ENCODE peak calls at places on chromosomes 12 and 14, in four cellular contexts. One of them, this sample, is unnamed.

GRCh38 chr12:6613776-6614512 is 6.8 kb upstream of the CHD4 start:
- DNase-seq in fibroblast of lung: peak
- DNase-seq in K562: peak
- DNase-seq in GM23248: peak
- DNase-seq in this sample: peak

GRCh38 chr12:3962661-3963483 is 89.7 kb upstream of the PARP11 start:
- DNase-seq in fibroblast of lung: no peak
- DNase-seq in K562: no peak
- DNase-seq in GM23248: no peak
- DNase-seq in this sample: no peak

GRCh38 chr12:28331130-28331529 is 140.9 kb downstream of the CCDC91 start:
- DNase-seq in fibroblast of lung: peak
- DNase-seq in K562: no peak
- DNase-seq in GM23248: no peak
- DNase-seq in this sample: peak

GRCh38 chr12:106687652-106688051 is 86.8 kb upstream of the RIC8B start:
- DNase-seq in fibroblast of lung: no peak
- DNase-seq in K562: no peak
- DNase-seq in GM23248: no peak
- DNase-seq in this sample: no peak

GRCh38 chr14:70665448-70666363 is 24.0 kb downstream of the TTC9 start:
- DNase-seq in fibroblast of lung: no peak
- DNase-seq in K562: no peak
- DNase-seq in GM23248: peak
- DNase-seq in this sample: no peak

GRCh38 chr12:93025145-93026103 is 96.3 kb upstream of the EEA1 start:
- DNase-seq in fibroblast of lung: peak
- DNase-seq in K562: peak
- DNase-seq in GM23248: peak
- DNase-seq in this sample: peak

GRCh38 chr12:106364261-106364660 is 6.7 kb downstream of the POLR3B start:
- DNase-seq in fibroblast of lung: no peak
- DNase-seq in K562: no peak
- DNase-seq in GM23248: no peak
- DNase-seq in this sample: no peak

GRCh38 chr14:105466491-105467248 is 8.0 kb upstream of the CRIP2 start:
- DNase-seq in fibroblast of lung: no peak
- DNase-seq in K562: no peak
- DNase-seq in GM23248: no peak
- DNase-seq in this sample: no peak

GRCh38 chr12:25051171-25051570 is 102.3 kb upstream of the BCAT1 start:
- DNase-seq in fibroblast of lung: no peak
- DNase-seq in K562: no peak
- DNase-seq in GM23248: no peak
- DNase-seq in this sample: no peak
- H3K4me2 ChIP-seq in fibroblast of lung: no peak
- H3K4me2 ChIP-seq in K562: peak
- H3K4me2 ChIP-seq in GM23248: no peak
- H3K4me2 ChIP-seq in this sample: no peak

GRCh38 chr14:74241611-74242005 is 2.4 kb downstream of the VSX2 start:
- DNase-seq in fibroblast of lung: no peak
- DNase-seq in K562: no peak
- DNase-seq in GM23248: no peak
- DNase-seq in this sample: no peak

GRCh38 chr14:74238974-74239847 is at the start of gene VSX2:
- DNase-seq in fibroblast of lung: no peak
- DNase-seq in K562: no peak
- DNase-seq in GM23248: no peak
- DNase-seq in this sample: no peak

GRCh38 chr14:74240794-74241610 is 1.8 kb downstream of the VSX2 start:
- DNase-seq in fibroblast of lung: no peak
- DNase-seq in K562: no peak
- DNase-seq in GM23248: peak
- DNase-seq in this sample: no peak

GRCh38 chr14:74242055-74243042 is 3.1 kb downstream of the VSX2 start:
- DNase-seq in fibroblast of lung: no peak
- DNase-seq in K562: no peak
- DNase-seq in GM23248: no peak
- DNase-seq in this sample: no peak

DNA sequence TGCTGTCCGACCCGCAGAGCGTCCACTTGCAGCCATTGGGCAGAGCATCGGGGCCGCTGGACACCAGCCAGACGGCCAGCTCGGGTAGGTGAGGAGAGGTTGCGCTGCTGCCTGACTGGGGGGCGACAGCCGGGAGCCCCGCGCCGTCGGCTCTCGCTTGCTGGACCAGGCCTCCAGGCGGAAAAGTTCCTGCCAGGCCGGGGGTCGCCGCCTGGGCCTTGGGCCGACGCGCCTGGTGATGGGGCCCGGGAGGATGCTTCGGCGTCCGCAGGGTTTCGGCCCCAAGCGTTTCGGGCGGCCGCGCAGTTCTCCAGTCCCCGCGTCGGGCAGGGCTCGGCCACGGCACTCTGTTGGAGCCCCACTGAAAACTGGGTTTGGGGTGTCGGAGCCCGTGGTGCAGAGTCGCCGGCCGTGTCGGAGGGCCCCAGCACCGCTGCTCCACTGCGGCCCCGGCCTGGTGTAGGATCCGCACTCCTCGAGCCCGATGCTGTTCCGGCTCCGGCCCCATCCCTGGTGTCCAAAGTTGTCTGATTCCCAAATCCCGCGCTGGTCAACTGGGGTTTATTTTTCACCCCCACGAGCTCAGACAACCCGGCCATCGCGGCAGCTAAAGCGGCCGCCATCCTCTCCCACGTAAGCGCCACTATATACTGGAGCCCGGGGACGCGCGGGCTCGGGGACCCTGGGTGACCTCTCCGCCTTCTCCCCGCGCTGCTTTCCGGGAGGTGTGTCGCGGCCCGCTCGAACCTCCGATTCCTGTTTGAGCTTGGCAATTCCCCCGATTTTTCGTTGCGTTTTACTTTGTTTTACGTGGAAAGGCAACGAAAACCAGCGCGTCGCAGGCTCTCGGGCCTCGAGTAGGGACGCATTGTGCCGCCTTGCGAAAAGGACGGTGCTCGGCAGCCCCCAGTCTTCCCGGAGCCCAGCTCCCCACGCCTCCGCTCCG is 872 bp downstream of the VSX2 start:
- DNase-seq in fibroblast of lung: no peak
- DNase-seq in K562: no peak
- DNase-seq in GM23248: peak
- DNase-seq in this sample: no peak
- TF ChIP-seq EZH2 in fibroblast of lung: peak
- TF ChIP-seq EZH2 in K562: peak
- TF ChIP-seq EZH2 in GM23248: peak
- TF ChIP-seq EZH2 in this sample: peak

DNA sequence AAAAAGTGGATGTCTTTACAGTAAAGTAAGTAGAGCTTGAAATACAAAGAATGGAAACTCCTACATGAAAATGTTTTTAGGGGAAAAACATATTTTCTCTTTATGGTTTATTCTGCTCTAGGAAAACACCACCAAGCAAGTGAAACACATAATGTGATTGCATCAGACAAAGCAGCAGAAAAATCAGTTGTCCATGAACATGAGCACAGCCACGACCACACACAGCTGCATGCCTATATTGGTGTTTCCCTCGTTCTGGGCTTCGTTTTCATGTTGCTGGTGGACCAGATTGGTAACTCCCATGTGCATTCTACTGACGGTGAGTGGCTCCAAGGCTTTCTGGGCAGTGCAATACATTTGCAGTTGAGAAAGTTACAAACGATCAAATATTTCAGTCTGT is 42.6 kb upstream of the PLEKHD1 start:
- DNase-seq in fibroblast of lung: no peak
- DNase-seq in K562: no peak
- DNase-seq in GM23248: no peak
- DNase-seq in this sample: no peak
- H3K4me2 ChIP-seq in fibroblast of lung: no peak
- H3K4me2 ChIP-seq in K562: no peak
- H3K4me2 ChIP-seq in GM23248: no peak
- H3K4me2 ChIP-seq in this sample: no peak

GRCh38 chr12:53966070-53966384 is 6.9 kb upstream of the HOXC11 start:
- DNase-seq in fibroblast of lung: no peak
- DNase-seq in K562: no peak
- DNase-seq in GM23248: no peak
- DNase-seq in this sample: no peak

GRCh38 chr12:53963005-53963404 is 8.3 kb downstream of the HOXC12 start:
- DNase-seq in fibroblast of lung: no peak
- DNase-seq in K562: no peak
- DNase-seq in GM23248: no peak
- DNase-seq in this sample: no peak

GRCh38 chr12:53965251-53966069 is 7.5 kb upstream of the HOXC11 start:
- DNase-seq in fibroblast of lung: no peak
- DNase-seq in K562: no peak
- DNase-seq in GM23248: no peak
- DNase-seq in this sample: no peak

GRCh38 chr12:53963434-53964314 is 9.0 kb downstream of the HOXC12 start:
- DNase-seq in fibroblast of lung: no peak
- DNase-seq in K562: peak
- DNase-seq in GM23248: no peak
- DNase-seq in this sample: no peak

DNA sequence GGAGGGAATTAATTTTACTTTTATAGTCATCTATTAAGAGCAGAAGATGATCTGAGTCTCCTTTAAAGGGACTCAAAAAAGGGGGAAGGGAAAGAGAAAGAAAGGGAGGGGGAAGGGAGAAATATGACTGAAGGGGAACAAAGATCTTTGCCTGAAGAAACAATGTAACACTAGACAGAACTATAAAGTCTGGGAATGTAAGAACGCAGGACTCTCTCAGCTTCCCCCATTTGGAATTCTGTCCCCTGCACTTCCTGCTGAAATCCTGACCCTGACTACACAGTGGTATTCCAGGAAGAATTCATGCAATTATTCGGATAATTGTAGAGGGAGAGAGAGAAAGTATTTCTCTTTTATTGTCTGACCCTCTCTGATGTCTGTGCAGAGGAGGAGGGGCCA is 8.6 kb upstream of the HOXC11 start:
- DNase-seq in fibroblast of lung: no peak
- DNase-seq in K562: no peak
- DNase-seq in GM23248: no peak
- DNase-seq in this sample: no peak
- TF ChIP-seq EZH2 in fibroblast of lung: peak
- TF ChIP-seq EZH2 in K562: no peak
- TF ChIP-seq EZH2 in GM23248: peak
- TF ChIP-seq EZH2 in this sample: no peak

GRCh38 chr12:26828315-26828714 is 4.7 kb downstream of the ITPR2 start:
- DNase-seq in fibroblast of lung: no peak
- DNase-seq in K562: no peak
- DNase-seq in GM23248: no peak
- DNase-seq in this sample: no peak

GRCh38 chr12:26831959-26832816 is 806 bp downstream of the ITPR2 start:
- DNase-seq in fibroblast of lung: peak
- DNase-seq in K562: peak
- DNase-seq in GM23248: peak
- DNase-seq in this sample: peak

GRCh38 chr12:26830783-26831601 is 2.0 kb downstream of the ITPR2 start:
- DNase-seq in fibroblast of lung: no peak
- DNase-seq in K562: no peak
- DNase-seq in GM23248: no peak
- DNase-seq in this sample: no peak

GRCh38 chr12:26832817-26833691 is at the start of gene ITPR2:
- DNase-seq in fibroblast of lung: peak
- DNase-seq in K562: peak
- DNase-seq in GM23248: peak
- DNase-seq in this sample: peak

GRCh38 chr12:26830358-26830757 is 2.6 kb downstream of the ITPR2 start:
- DNase-seq in fibroblast of lung: no peak
- DNase-seq in K562: no peak
- DNase-seq in GM23248: no peak
- DNase-seq in this sample: no peak
- H3K4me2 ChIP-seq in fibroblast of lung: no peak
- H3K4me2 ChIP-seq in K562: no peak
- H3K4me2 ChIP-seq in GM23248: no peak
- H3K4me2 ChIP-seq in this sample: peak